ENCODE peak calls at places on chromosomes 11 and 22, in four cellular contexts. H, E, Z and S are unnamed samples.

GRCh38 chr11:71206186-71206585 is 46.2 kb downstream of the SHANK2 start:
- DNase-seq in H (peak; percentile 54), E (peak; percentile 38), Z (no peak), S (peak; percentile 7)

GRCh38 chr11:17015639-17016125 is 1.5 kb upstream of the PLEKHA7 start:
- DNase-seq in H (no peak), E (no peak), Z (no peak), S (no peak)

GRCh38 chr11:44954051-44954906 is 3.6 kb upstream of the TP53I11 start:
- DNase-seq in H (no peak), E (no peak), Z (no peak), S (no peak)

GRCh38 chr22:25666308-25666707 is 75.7 kb upstream of the MYO18B start:
- DNase-seq in H (no peak), E (no peak), Z (no peak), S (peak; percentile 4)

GRCh38 chr11:102751673-102752072 is 26.9 kb upstream of the MMP8 start:
- DNase-seq in H (no peak), E (no peak), Z (no peak), S (no peak)

GRCh38 chr11:25711008-25711407 is 620.9 kb upstream of the ANO3 start:
- DNase-seq in H (no peak), E (no peak), Z (no peak), S (peak; percentile 34)

GRCh38 chr11:110069158-110069737 is 23.9 kb upstream of the ZC3H12C start:
- DNase-seq in H (peak; percentile 39), E (no peak), Z (peak; percentile 93), S (peak; percentile 67)

GRCh38 chr11:68345776-68346728 is 33.7 kb downstream of the LRP5 start:
- DNase-seq in H (no peak), E (no peak), Z (no peak), S (no peak)

GRCh38 chr11:12122083-12122482 is 11.7 kb downstream of the MICAL2 start:
- DNase-seq in H (no peak), E (no peak), Z (peak; percentile 15), S (no peak)

GRCh38 chr11:92765965-92766371 is 203.5 kb upstream of the MTNR1B start:
- DNase-seq in H (no peak), E (peak; percentile 2), Z (no peak), S (no peak)

GRCh38 chr11:120031612-120032600 is 106.0 kb downstream of the TRIM29 start:
- DNase-seq in H (no peak), E (no peak), Z (no peak), S (no peak)

GRCh38 chr11:70233511-70233919 is 30.4 kb downstream of the FADD start:
- DNase-seq in H (peak; percentile 41), E (peak; percentile 99), Z (peak; percentile 68), S (peak; percentile 32)

GRCh38 chr11:120181446-120181992 is 29.3 kb upstream of the OAF start:
- DNase-seq in H (peak; percentile 18), E (no peak), Z (no peak), S (no peak)

GRCh38 chr11:112977620-112978212 is 16.5 kb downstream of the NCAM1 start:
- DNase-seq in H (no peak), E (no peak), Z (peak; percentile 28), S (peak; percentile 5)

GRCh38 chr22:47017245-47017644 is 254.8 kb downstream of the TBC1D22A start:
- DNase-seq in H (peak; percentile 11), E (no peak), Z (no peak), S (no peak)

GRCh38 chr11:73121692-73122091 is 20.4 kb downstream of the FCHSD2 start:
- DNase-seq in H (no peak), E (no peak), Z (no peak), S (peak; percentile 33)

GRCh38 chr11:76293189-76293631 is 86.9 kb upstream of the WNT11 start:
- DNase-seq in H (no peak), E (no peak), Z (no peak), S (no peak)

GRCh38 chr11:113331988-113332387 is 17.6 kb downstream of the TTC12 start:
- DNase-seq in H (no peak), E (no peak), Z (no peak), S (peak; percentile 51)

GRCh38 chr11:8335186-8335585 is 71.5 kb upstream of the LMO1 start:
- DNase-seq in H (no peak), E (no peak), Z (no peak), S (no peak)

GRCh38 chr22:44664149-44664548 is 37.9 kb upstream of the PRR5 start:
- DNase-seq in H (peak; percentile 51), E (no peak), Z (no peak), S (peak; percentile 61)

GRCh38 chr11:65021509-65021908 is 5.7 kb upstream of the SNX15 start:
- DNase-seq in H (no peak), E (no peak), Z (no peak), S (no peak)

GRCh38 chr11:76524919-76525318 is 80.1 kb downstream of the EMSY start:
- DNase-seq in H (peak; percentile 64), E (no peak), Z (peak; percentile 39), S (peak; percentile 65)

GRCh38 chr11:93541154-93541553 is 2.0 kb downstream of the SMCO4 start:
- DNase-seq in H (no peak), E (no peak), Z (no peak), S (no peak)

GRCh38 chr11:74932797-74933196 is 16.1 kb downstream of the XRRA1 start:
- DNase-seq in H (no peak), E (peak; percentile 61), Z (peak; percentile 19), S (no peak)

GRCh38 chr22:50338860-50339462 is 4.2 kb upstream of the PPP6R2 start:
- DNase-seq in H (no peak), E (no peak), Z (no peak), S (no peak)

GRCh38 chr11:128970598-128971190 is 28.0 kb upstream of the TP53AIP1 start:
- DNase-seq in H (no peak), E (no peak), Z (no peak), S (no peak)

GRCh38 chr11:77602385-77603105 is 12.8 kb downstream of the AQP11 start:
- DNase-seq in H (no peak), E (peak; percentile 77), Z (peak; percentile 13), S (peak; percentile 90)

GRCh38 chr11:60831501-60832079 is 10.3 kb upstream of the CCDC86 start:
- DNase-seq in H (no peak), E (peak; percentile 54), Z (peak; percentile 48), S (no peak)

GRCh38 chr11:8093931-8094575 is 13.0 kb downstream of the TUB start:
- DNase-seq in H (peak; percentile 15), E (no peak), Z (no peak), S (no peak)

GRCh38 chr11:8806974-8807373 is 104.0 kb upstream of the AKIP1 start:
- DNase-seq in H (no peak), E (no peak), Z (no peak), S (no peak)

GRCh38 chr11:91776660-91777059 is 448.0 kb upstream of the FAT3 start:
- DNase-seq in H (peak; percentile 72), E (no peak), Z (no peak), S (no peak)

GRCh38 chr11:1532606-1533341 is 39.3 kb downstream of the DUSP8 start:
- DNase-seq in H (no peak), E (no peak), Z (peak; percentile 45), S (no peak)

GRCh38 chr22:32024791-32025190 is 18.3 kb upstream of the SLC5A1 start:
- DNase-seq in H (no peak), E (peak; percentile 34), Z (no peak), S (no peak)

GRCh38 chr11:80241766-80242165 is 800.9 kb upstream of the TENM4 start:
- DNase-seq in H (no peak), E (no peak), Z (no peak), S (peak; percentile 36)

GRCh38 chr22:36348760-36349159 is 39.0 kb downstream of the MYH9 start:
- DNase-seq in H (no peak), E (no peak), Z (no peak), S (no peak)
- H3K36me3 ChIP-seq in H (peaks cover 10% of the 10 kb centered on the region), E (peaks cover 6% of the 10 kb centered on the region), Z (peaks cover 59% of the 10 kb centered on the region), S (peaks cover 27% of the 10 kb centered on the region)

GRCh38 chr11:48056325-48057183 is 76.2 kb downstream of the PTPRJ start:
- DNase-seq in H (no peak), E (no peak), Z (no peak), S (no peak)
- H3K4me3 ChIP-seq in H (no peak overlapping the region), E (no peak overlapping the region), Z (no peak overlapping the region), S (no peak overlapping the region)

DNA sequence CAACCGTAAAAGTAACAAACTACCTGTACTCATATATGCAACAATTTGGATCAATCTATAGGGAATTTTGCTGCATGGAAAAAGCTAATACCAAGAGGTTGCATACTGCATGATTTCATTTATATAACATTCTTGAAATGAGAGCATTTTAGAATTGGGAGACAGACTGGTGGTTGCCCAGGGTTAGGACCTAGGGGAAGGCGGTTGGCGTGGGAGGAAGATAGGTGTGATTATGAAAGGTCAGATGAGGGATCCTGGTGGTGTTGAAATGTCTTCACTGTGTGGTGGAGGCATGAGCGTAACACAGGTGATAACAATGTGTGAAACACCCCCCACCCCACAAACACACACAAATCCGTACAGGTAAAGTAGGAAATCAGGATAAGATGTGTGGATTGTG is 176.6 kb upstream of the ZBED5 start:
- DNase-seq in H (no peak), E (no peak), Z (no peak), S (no peak)
- H3K36me3 ChIP-seq in H (no peaks in the 10 kb centered on the region), E (no peaks in the 10 kb centered on the region), Z (no peaks in the 10 kb centered on the region), S (no peaks in the 10 kb centered on the region)

GRCh38 chr11:94731921-94732601 is 36.1 kb upstream of the AMOTL1 start:
- DNase-seq in H (no peak), E (no peak), Z (peak; percentile 81), S (peak; percentile 78)

GRCh38 chr11:94735907-94736306 is 32.2 kb upstream of the AMOTL1 start:
- DNase-seq in H (no peak), E (no peak), Z (no peak), S (no peak)

GRCh38 chr11:94732617-94733292 is 35.4 kb upstream of the AMOTL1 start:
- DNase-seq in H (no peak), E (no peak), Z (peak; percentile 92), S (peak; percentile 59)

GRCh38 chr11:94737171-94737611 is 31.0 kb upstream of the AMOTL1 start:
- DNase-seq in H (no peak), E (no peak), Z (peak; percentile 83), S (peak; percentile 28)

GRCh38 chr11:94734563-94735275 is 33.4 kb upstream of the AMOTL1 start:
- DNase-seq in H (no peak), E (no peak), Z (no peak), S (no peak)
- H3K4me3 ChIP-seq in H (no peak overlapping the region), E (no peak overlapping the region), Z (no peak overlapping the region), S (no peak overlapping the region)

DNA sequence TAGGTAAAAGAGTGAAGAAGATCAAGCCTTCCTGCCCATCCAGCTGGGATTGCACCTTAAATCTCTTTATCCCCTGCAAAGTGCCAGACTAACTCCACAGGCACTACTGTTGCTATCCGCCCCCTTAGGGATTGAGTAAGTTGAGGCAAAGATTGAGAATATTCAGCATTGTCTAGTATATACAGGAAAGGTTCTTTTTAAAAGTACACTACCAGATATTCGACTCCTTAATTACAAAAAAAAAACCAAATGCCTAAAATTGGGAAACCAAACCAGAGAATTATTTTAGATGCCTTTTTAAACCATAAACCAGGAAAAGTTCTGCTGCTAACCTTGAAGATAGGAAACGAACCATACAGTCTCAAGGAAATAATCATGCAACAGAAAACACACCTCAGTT is 11.5 kb downstream of the SERPIND1 start:
- DNase-seq in H (no peak), E (no peak), Z (no peak), S (no peak)
- H3K36me3 ChIP-seq in H (peaks cover 29% of the 10 kb centered on the region), E (no peaks in the 10 kb centered on the region), Z (peaks cover 5% of the 10 kb centered on the region), S (peaks cover 37% of the 10 kb centered on the region)